ENCODE peak calls at places on chromosome 18, in ten cellular contexts. R, Q, A, S, K, Y, E, B, P and T are unnamed samples.

GRCh38 chr18:54030434-54030833 is 194.0 kb downstream of the MBD2 start:
- DNase-seq in R (no peak), Q (no peak), A (no peak), S (no peak), K (no peak), Y (no peak), E (no peak), B (no peak), P (no peak), T (no peak)

GRCh38 chr18:69785466-69785865 is 162.2 kb downstream of the CD226 start:
- DNase-seq in R (no peak), Q (no peak), A (no peak), S (no peak), K (no peak), Y (no peak), E (no peak), B (no peak), P (no peak), T (no peak)

GRCh38 chr18:3207565-3207964 is 12.2 kb downstream of the MYOM1 start:
- DNase-seq in R (peak), Q (no peak), A (no peak), S (peak), K (no peak), Y (peak), E (no peak), B (peak), P (peak), T (no peak)

GRCh38 chr18:58447342-58448190 is 181.3 kb downstream of the ALPK2 start:
- DNase-seq in R (no peak), Q (no peak), A (no peak), S (no peak), K (no peak), Y (peak), E (no peak), B (no peak), P (no peak), T (no peak)

GRCh38 chr18:48122816-48123215 is 192.4 kb upstream of the SMAD2 start:
- DNase-seq in R (no peak), Q (no peak), A (no peak), S (no peak), K (no peak), Y (no peak), E (no peak), B (no peak), P (no peak), T (no peak)

GRCh38 chr18:36038102-36038663 is 29.2 kb downstream of the RPRD1A start:
- DNase-seq in R (no peak), Q (no peak), A (no peak), S (no peak), K (no peak), Y (no peak), E (no peak), B (no peak), P (no peak), T (no peak)

GRCh38 chr18:73365018-73365417 is 497.2 kb upstream of the NETO1 start:
- DNase-seq in R (no peak), Q (no peak), A (no peak), S (no peak), K (no peak), Y (peak), E (no peak), B (peak), P (peak), T (no peak)

GRCh38 chr18:21904856-21905255 is 164.3 kb downstream of the MIB1 start:
- DNase-seq in R (no peak), Q (no peak), A (no peak), S (no peak), K (no peak), Y (no peak), E (no peak), B (no peak), P (no peak), T (no peak)

GRCh38 chr18:24170389-24170788 is 31.5 kb downstream of the CABYR start:
- DNase-seq in R (no peak), Q (no peak), A (no peak), S (no peak), K (no peak), Y (no peak), E (no peak), B (no peak), P (no peak), T (no peak)

GRCh38 chr18:79513381-79514081 is 117.8 kb downstream of the NFATC1 start:
- DNase-seq in R (no peak), Q (no peak), A (peak), S (no peak), K (no peak), Y (no peak), E (no peak), B (no peak), P (no peak), T (peak)

GRCh38 chr18:39326772-39327171 is 1761.2 kb upstream of the CELF4 start:
- DNase-seq in R (no peak), Q (no peak), A (no peak), S (no peak), K (no peak), Y (peak), E (no peak), B (no peak), P (no peak), T (no peak)

GRCh38 chr18:55790296-55790695 is 202.3 kb upstream of the TCF4 start:
- DNase-seq in R (no peak), Q (no peak), A (no peak), S (no peak), K (no peak), Y (peak), E (no peak), B (peak), P (peak), T (no peak)

GRCh38 chr18:26747131-26747475 is 118.4 kb downstream of the AQP4 start:
- DNase-seq in R (no peak), Q (no peak), A (no peak), S (no peak), K (no peak), Y (peak), E (no peak), B (no peak), P (peak), T (no peak)

GRCh38 chr18:22378672-22379282 is 38.9 kb downstream of the CTAGE1 start:
- DNase-seq in R (peak), Q (no peak), A (peak), S (peak), K (peak), Y (peak), E (no peak), B (no peak), P (peak), T (peak)

GRCh38 chr18:59200787-59201186 is 19.2 kb upstream of the GRP start:
- DNase-seq in R (no peak), Q (no peak), A (no peak), S (no peak), K (no peak), Y (peak), E (no peak), B (no peak), P (peak), T (no peak)

GRCh38 chr18:75209129-75209951 is at the start of gene PTGR3:
- DNase-seq in R (peak), Q (peak), A (peak), S (peak), K (peak), Y (peak), E (peak), B (no peak), P (peak), T (peak)

GRCh38 chr18:45106331-45106774 is 425.7 kb downstream of the SETBP1 start:
- DNase-seq in R (peak), Q (no peak), A (no peak), S (peak), K (no peak), Y (no peak), E (no peak), B (no peak), P (peak), T (no peak)

GRCh38 chr18:79682896-79683625 is 3.5 kb downstream of the CTDP1 start:
- DNase-seq in R (no peak), Q (no peak), A (no peak), S (peak), K (no peak), Y (no peak), E (no peak), B (no peak), P (no peak), T (no peak)

GRCh38 chr18:30971338-30971956 is 71.1 kb downstream of the DSC3 start:
- DNase-seq in R (peak), Q (peak), A (no peak), S (no peak), K (peak), Y (peak), E (no peak), B (no peak), P (peak), T (no peak)

GRCh38 chr18:26406854-26407517 is 141.4 kb downstream of the KCTD1 start:
- DNase-seq in R (no peak), Q (no peak), A (no peak), S (no peak), K (no peak), Y (no peak), E (no peak), B (no peak), P (no peak), T (no peak)

GRCh38 chr18:35827275-35827929 is 145.1 kb upstream of the RMP24 start:
- DNase-seq in R (no peak), Q (peak), A (no peak), S (no peak), K (no peak), Y (no peak), E (no peak), B (no peak), P (no peak), T (no peak)

GRCh38 chr18:25289040-25289631 is 62.8 kb downstream of the ZNF521 start:
- DNase-seq in R (no peak), Q (no peak), A (no peak), S (no peak), K (peak), Y (peak), E (no peak), B (peak), P (peak), T (no peak)

GRCh38 chr18:31678425-31678824 is 6.0 kb downstream of the B4GALT6 start:
- DNase-seq in R (no peak), Q (no peak), A (no peak), S (no peak), K (no peak), Y (no peak), E (no peak), B (no peak), P (no peak), T (no peak)

GRCh38 chr18:48385595-48385994 is 23.6 kb downstream of the ZBTB7C start:
- DNase-seq in R (no peak), Q (no peak), A (no peak), S (no peak), K (no peak), Y (no peak), E (no peak), B (no peak), P (no peak), T (no peak)

GRCh38 chr18:13629841-13630747 is 96.3 kb downstream of the FAM210A start:
- DNase-seq in R (peak), Q (peak), A (peak), S (peak), K (peak), Y (peak), E (peak), B (peak), P (peak), T (no peak)

GRCh38 chr18:32422978-32423740 is 47.5 kb downstream of the GAREM1 start:
- DNase-seq in R (no peak), Q (no peak), A (no peak), S (no peak), K (no peak), Y (no peak), E (no peak), B (no peak), P (no peak), T (no peak)

GRCh38 chr18:10318686-10318960 is 135.8 kb upstream of the APCDD1 start:
- DNase-seq in R (no peak), Q (no peak), A (no peak), S (no peak), K (no peak), Y (no peak), E (no peak), B (no peak), P (no peak), T (no peak)

GRCh38 chr18:58805482-58806187 is 59.0 kb upstream of the ZNF532 start:
- DNase-seq in R (no peak), Q (peak), A (no peak), S (no peak), K (no peak), Y (no peak), E (no peak), B (no peak), P (no peak), T (no peak)

GRCh38 chr18:62723666-62724281 is 8.4 kb downstream of the PHLPP1 start:
- DNase-seq in R (no peak), Q (no peak), A (no peak), S (no peak), K (no peak), Y (no peak), E (no peak), B (no peak), P (no peak), T (no peak)

GRCh38 chr18:44914028-44914427 is 233.3 kb downstream of the SETBP1 start:
- DNase-seq in R (no peak), Q (no peak), A (no peak), S (no peak), K (no peak), Y (no peak), E (no peak), B (no peak), P (no peak), T (no peak)

GRCh38 chr18:36771246-36771645 is 57.6 kb downstream of the TPGS2 start:
- DNase-seq in R (no peak), Q (no peak), A (no peak), S (no peak), K (no peak), Y (no peak), E (no peak), B (no peak), P (no peak), T (no peak)

GRCh38 chr18:32175265-32175664 is 14.6 kb upstream of the MEP1B start:
- DNase-seq in R (no peak), Q (peak), A (no peak), S (no peak), K (no peak), Y (no peak), E (no peak), B (no peak), P (no peak), T (peak)

GRCh38 chr18:68897286-68897685 is 99.4 kb downstream of the CCDC102B start:
- DNase-seq in R (no peak), Q (no peak), A (no peak), S (no peak), K (no peak), Y (no peak), E (no peak), B (no peak), P (no peak), T (no peak)

GRCh38 chr18:303578-303977 is 35.7 kb upstream of the THOC1 start:
- DNase-seq in R (no peak), Q (no peak), A (no peak), S (no peak), K (no peak), Y (no peak), E (no peak), B (no peak), P (no peak), T (no peak)

GRCh38 chr18:63016270-63016669 is 300.9 kb downstream of the PHLPP1 start:
- DNase-seq in R (peak), Q (peak), A (peak), S (peak), K (peak), Y (peak), E (no peak), B (no peak), P (peak), T (peak)

GRCh38 chr18:31711365-31712035 is 27.1 kb upstream of the B4GALT6 start:
- DNase-seq in R (no peak), Q (no peak), A (no peak), S (no peak), K (no peak), Y (no peak), E (no peak), B (no peak), P (no peak), T (no peak)

GRCh38 chr18:27785815-27786537 is 391.0 kb downstream of the CDH2 start:
- DNase-seq in R (no peak), Q (peak), A (no peak), S (no peak), K (no peak), Y (no peak), E (no peak), B (no peak), P (no peak), T (no peak)

GRCh38 chr18:8758466-8758865 is 53.1 kb downstream of the MTCL1 start:
- DNase-seq in R (no peak), Q (no peak), A (no peak), S (no peak), K (no peak), Y (no peak), E (no peak), B (no peak), P (no peak), T (no peak)

GRCh38 chr18:62521588-62521987 is 1.2 kb upstream of the ZCCHC2 start:
- DNase-seq in R (peak), Q (no peak), A (no peak), S (no peak), K (no peak), Y (no peak), E (no peak), B (no peak), P (no peak), T (no peak)